ENCODE peak calls at places on chromosomes 16 and 17, in seven cellular contexts. S is endodermal cell, G is cardiac fibroblast, B is lower leg skin, L is Peyer's patch, P is heart right ventricle, F is psoas muscle. C is an unnamed sample.

GRCh38 chr17:11671151-11671550 is 72.9 kb downstream of the DNAH9 start:
- DNase-seq in G (no peak), F (no peak), P (no peak), B (no peak), S (no peak), L (no peak), C (no peak)

GRCh38 chr16:86874141-86874540 is 295.8 kb downstream of the FOXL1 start:
- DNase-seq in F (no peak), P (no peak), L (no peak), G (no peak), S (peak), B (no peak), C (no peak)

GRCh38 chr16:4057439-4057877 is 58.8 kb downstream of the ADCY9 start:
- DNase-seq in P (no peak), L (no peak), B (no peak), S (no peak), G (peak), F (no peak), C (no peak)

GRCh38 chr16:77869997-77870813 is 81.8 kb downstream of the VAT1L start:
- DNase-seq in L (no peak), S (no peak), G (peak), P (peak), F (no peak), B (no peak), C (no peak)

GRCh38 chr17:76079577-76080206 is 710 bp downstream of the ZACN start:
- DNase-seq in P (no peak), B (no peak), S (no peak), G (no peak), L (no peak), F (no peak), C (no peak)

GRCh38 chr16:83680980-83681379 is 126.8 kb upstream of the HSBP1 start:
- DNase-seq in S (no peak), L (no peak), G (no peak), F (no peak), B (no peak), P (no peak), C (no peak)

GRCh38 chr17:41118721-41119120 is 548 bp upstream of the KRTAP4-11 start:
- DNase-seq in G (no peak), P (no peak), B (no peak), F (no peak), L (no peak), S (no peak), C (no peak)

GRCh38 chr17:35865412-35866355 is 3.0 kb downstream of the HEATR9 start:
- DNase-seq in S (no peak), G (peak), P (no peak), F (no peak), L (no peak), B (no peak), C (no peak)

GRCh38 chr17:67322039-67322787 is 44.2 kb downstream of the PSMD12 start:
- DNase-seq in S (peak), F (no peak), B (no peak), G (no peak), P (no peak), L (no peak), C (no peak)

DNA sequence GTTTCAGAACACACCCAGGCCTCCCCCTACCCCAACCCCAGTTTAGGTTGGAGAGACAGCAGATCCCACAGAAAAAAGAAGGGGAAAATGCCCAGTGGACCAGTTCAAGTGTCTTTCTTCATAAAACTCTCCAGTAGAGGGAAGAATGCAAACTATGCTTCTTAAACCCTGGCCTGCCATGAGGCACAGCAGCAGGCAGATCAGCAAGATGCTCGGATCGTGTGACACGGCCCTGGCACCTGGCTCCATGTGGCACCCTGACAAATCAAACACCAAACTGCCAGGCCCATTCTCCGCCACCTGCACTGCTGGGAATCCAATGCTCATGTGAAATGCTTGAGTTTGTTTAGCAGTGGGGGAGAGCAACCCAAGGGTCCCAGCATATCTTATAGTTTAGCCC is 166.8 kb downstream of the SOX9 start:
- DNase-seq in P (no peak), B (no peak), G (no peak), L (no peak), F (no peak), S (no peak), C (no peak)
- H3K4me3 ChIP-seq in P (no peak), B (no peak), G (no peak), L (no peak), F (no peak), S (no peak), C (no peak)

DNA sequence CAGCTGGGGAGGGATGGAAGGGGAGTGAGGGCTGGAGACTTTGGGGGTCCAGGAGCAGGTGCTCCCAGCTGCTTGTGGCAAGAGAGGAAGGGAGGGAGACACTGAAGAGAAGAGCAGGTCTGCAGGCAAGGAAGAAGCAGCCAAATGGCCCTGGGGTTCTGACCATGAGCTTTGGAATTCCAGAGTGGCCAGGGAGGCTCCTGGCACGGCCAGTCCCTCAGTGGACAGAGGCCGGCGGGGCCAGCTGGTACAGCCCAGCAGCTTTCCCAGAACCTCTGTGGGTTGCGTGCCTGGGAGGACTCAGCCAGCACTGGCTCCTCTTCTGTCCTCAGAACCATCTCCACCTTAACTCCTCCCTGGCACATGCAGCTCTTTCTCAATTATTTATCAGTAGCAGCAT is 233.0 kb downstream of the MSI2 start:
- DNase-seq in B (no peak), L (no peak), P (no peak), G (no peak), S (no peak), F (peak), C (no peak)
- H3K4me3 ChIP-seq in B (no peak), L (no peak), P (no peak), G (no peak), S (no peak), F (no peak), C (no peak)

GRCh38 chr16:47625115-47625567 is 164.0 kb downstream of the PHKB start:
- DNase-seq in P (no peak), S (no peak), G (no peak), B (no peak), L (no peak), F (no peak), C (no peak)
- H3K4me3 ChIP-seq in P (no peak), S (no peak), G (no peak), B (no peak), L (no peak), F (no peak), C (no peak)

GRCh38 chr16:73048292-73049050 is 543 bp upstream of the ZFHX3 start:
- DNase-seq in S (no peak), G (peak), F (peak), L (peak), P (peak), B (no peak), C (peak)

GRCh38 chr16:73047536-73048291 is at the start of gene ZFHX3:
- DNase-seq in B (peak), G (peak), L (peak), F (peak), S (peak), P (peak), C (peak)

GRCh38 chr16:73049051-73049910 is 1.4 kb upstream of the ZFHX3 start:
- DNase-seq in F (peak), L (no peak), S (no peak), G (no peak), B (no peak), P (no peak), C (no peak)

GRCh38 chr16:73046484-73047214 is 1.3 kb downstream of the ZFHX3 start:
- DNase-seq in P (no peak), S (no peak), L (peak), G (no peak), B (no peak), F (no peak), C (no peak)

DNA sequence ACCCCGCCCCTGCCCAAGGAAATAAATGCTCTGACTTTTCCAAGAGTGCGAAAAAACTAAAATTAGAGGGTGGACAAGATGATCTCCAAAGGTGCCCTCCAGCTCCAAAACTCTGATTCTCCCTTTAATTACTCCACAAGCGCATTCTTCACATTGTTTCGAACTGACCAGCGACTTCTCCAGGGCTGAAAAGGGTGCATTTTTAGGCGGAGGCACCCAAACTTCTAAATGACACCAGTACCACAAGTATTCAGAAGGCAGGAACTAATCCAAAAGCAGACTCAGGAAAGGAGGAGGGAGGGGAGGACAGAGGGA is 750 bp downstream of the ZFHX3 start:
- DNase-seq in G (peak), B (no peak), L (no peak), F (no peak), P (no peak), S (no peak), C (no peak)
- H3K4me3 ChIP-seq in G (peak), B (peak), L (peak), F (peak), P (peak), S (peak), C (peak)

DNA sequence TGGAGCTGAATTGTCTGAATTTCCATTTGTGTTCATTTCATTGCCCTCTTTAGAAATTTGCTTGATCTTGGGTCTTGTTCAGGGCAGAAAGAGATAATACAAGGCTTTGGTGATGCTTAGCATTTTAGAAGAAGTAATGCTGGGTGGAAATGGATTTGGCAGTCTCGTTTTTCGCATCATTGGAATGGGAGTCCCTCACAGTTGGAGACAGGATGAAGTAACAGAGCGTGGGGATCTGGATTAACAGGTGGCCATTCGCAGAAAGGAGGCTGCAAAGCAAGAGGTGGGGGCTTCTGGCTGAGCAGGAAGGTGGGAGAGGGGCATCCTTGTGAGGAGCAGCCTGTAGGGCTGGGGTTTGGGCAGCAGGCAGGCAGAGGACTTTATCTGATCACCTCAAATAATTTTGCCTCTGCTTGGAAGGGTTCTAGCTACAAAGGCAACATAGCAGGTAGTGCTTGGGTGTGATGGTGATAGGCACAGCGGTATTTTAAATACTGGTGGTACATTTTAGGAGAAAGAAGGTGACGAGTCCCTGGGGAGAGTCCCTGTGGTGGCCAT is 17.0 kb downstream of the KSR1 start:
- DNase-seq in B (no peak), P (no peak), L (no peak), G (no peak), F (no peak), S (no peak), C (no peak)
- H3K4me3 ChIP-seq in B (no peak), P (no peak), L (no peak), G (no peak), F (no peak), S (no peak), C (no peak)

DNA sequence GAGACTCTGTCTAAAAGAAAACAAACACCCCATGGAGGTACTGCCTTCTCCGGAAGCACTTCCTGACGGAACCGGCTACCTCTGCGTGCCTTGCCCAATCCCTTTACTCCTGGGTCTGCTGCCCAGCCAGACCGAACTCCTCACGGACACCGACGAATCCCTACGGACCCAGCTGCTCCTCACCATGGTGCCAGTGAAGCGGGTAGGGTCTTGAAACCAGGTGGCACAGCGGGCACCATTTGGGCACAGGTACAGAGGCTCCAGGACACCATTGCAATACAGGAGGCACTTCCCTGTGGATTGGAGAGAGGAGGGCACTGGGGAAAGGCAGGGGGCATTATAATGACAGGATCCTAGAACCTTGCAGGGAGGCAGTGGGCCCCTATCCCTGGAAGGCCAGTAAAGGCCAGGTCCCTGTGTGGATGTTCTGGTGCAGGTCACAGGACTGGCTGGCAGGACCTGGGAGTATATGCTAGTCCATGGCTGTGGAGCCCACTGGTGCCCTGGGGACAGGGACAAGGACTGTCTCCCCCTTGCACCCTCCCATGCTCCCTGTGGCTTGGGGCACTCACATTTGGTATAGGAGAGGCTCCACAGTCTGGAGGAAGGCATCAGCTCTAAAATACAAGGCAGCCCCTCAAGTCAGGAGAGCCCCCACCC is 2.3 kb downstream of the SLC25A39 start:
- DNase-seq in L (no peak), P (no peak), B (no peak), F (peak), S (no peak), G (no peak), C (no peak)
- H3K4me3 ChIP-seq in L (no peak), P (no peak), B (no peak), F (no peak), S (no peak), G (no peak), C (no peak)

DNA sequence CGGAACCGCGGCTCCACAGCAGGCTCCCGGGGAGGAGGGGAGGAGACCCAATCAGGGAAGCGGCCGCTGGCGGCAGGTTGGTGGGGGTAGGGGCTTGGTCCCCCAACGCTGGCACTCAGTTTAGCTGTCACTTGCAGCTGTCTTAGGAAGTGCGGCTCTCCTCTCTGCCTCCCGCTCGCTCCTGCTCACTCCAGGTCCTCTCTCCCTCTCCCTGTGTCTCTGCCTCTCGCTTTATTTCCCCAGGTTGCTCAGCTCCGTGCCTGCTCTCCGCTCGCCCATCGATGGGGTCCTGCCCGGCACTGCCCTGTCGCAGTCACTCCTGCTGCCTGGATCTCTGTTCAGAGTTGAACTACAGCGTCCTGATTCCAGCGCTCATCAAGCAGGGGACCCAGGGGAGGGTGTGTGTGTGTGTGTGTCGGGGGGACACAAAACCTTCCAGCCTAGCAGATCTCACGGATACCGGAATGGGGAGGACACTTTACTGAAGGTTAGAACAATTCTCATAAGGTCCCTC is 145.6 kb downstream of the ENGASE start:
- DNase-seq in G (no peak), B (no peak), L (no peak), F (no peak), P (no peak), S (peak), C (no peak)
- H3K4me3 ChIP-seq in G (no peak), B (no peak), L (no peak), F (no peak), P (no peak), S (peak), C (no peak)

GRCh38 chr17:44548714-44549230 is 8.5 kb upstream of the FZD2 start:
- DNase-seq in P (no peak), L (no peak), B (no peak), S (no peak), G (no peak), F (no peak), C (no peak)

GRCh38 chr17:44549736-44550135 is 7.5 kb upstream of the FZD2 start:
- DNase-seq in P (no peak), F (no peak), L (no peak), G (no peak), B (no peak), S (peak), C (no peak)

GRCh38 chr17:44543905-44544523 is 13.3 kb upstream of the FZD2 start:
- DNase-seq in B (no peak), P (no peak), F (no peak), S (no peak), L (no peak), G (no peak), C (no peak)

GRCh38 chr17:44547625-44548297 is 9.5 kb upstream of the FZD2 start:
- DNase-seq in L (no peak), S (peak), B (no peak), P (peak), G (peak), F (no peak), C (no peak)

DNA sequence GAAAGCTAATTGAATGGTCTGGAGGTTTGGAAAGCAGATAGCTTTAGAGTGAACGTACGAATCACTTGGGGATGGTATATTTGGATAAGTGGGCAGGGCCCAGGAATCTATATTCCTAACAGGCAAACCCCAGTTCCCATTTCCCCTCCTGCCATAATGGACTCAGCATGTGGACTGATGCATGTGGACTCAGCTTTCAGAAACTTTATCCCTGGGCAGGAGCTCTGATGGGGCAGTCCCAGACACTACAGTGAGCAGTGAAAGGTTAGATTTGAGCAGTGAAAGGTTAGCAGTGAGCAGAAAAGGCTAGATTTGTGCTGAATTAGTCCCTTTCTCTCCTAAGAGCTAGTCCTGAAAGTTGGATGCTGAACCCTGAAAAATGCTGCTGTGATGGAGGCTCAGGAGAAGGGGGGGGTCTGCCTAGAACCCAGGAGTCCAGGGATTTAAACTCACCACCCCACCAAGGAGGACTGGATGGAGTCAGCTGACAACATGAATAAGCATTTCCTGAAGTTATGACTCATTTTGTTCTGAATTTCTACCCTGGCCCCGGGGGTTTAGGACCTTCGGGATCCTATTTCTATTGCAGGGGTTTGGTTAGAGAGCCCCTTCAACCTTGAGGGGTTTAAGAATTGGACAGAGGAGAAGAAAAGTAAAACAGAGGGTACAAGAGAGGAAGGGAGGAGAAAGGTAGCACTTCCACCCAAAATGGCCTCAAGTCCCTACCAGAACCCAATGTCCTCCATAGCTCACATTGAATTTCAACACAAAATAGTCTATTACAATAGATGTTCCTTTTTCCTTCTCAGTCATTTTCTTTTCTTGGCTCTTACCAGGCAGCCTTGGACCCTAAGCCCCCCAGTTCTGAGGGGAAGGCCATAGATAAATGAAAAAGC is 10.3 kb upstream of the FZD2 start:
- DNase-seq in G (peak), P (no peak), F (no peak), L (no peak), S (peak), B (no peak), C (no peak)
- H3K4me3 ChIP-seq in G (no peak), P (no peak), F (no peak), L (no peak), S (no peak), B (no peak), C (no peak)

C was measured in uterus.